ENCODE peak calls at places on chromosomes 4 and X, in six cellular contexts. V is activated CD4-positive, CD25-positive, alpha-beta regulatory T cell; C is midbrain; F is neural crest cell; O is lower leg skin; R is stimulated activated CD4-positive, alpha-beta T cell treated with anti-CD3 and anti-CD28 coated beads, TNF-alpha, amount 100 ng/mL, for 24 hours. Z is an unnamed sample.

GRCh38 chr4:53777244-53777984 is 186.1 kb upstream of the LNX1 start:
- DNase-seq in F (no peak), V (no peak), O (no peak), C (no peak), R (no peak), Z (no peak)

GRCh38 chr4:67236793-67237192 is 308.5 kb downstream of the CENPC start:
- DNase-seq in O (no peak), F (no peak), C (no peak), V (no peak), R (no peak), Z (peak)

GRCh38 chr4:41141910-41142309 is 72.4 kb downstream of the APBB2 start:
- DNase-seq in F (no peak), R (no peak), C (no peak), V (no peak), O (no peak), Z (no peak)

GRCh38 chr4:53676402-53676871 is 85.2 kb upstream of the LNX1 start:
- DNase-seq in F (no peak), V (no peak), C (no peak), O (no peak), R (no peak), Z (no peak)

GRCh38 chr4:94483895-94484294 is 32.2 kb downstream of the PDLIM5 start:
- DNase-seq in R (no peak), F (no peak), O (no peak), C (no peak), V (no peak), Z (no peak)

GRCh38 chrX:54496517-54496852 is 451 bp upstream of the FGD1 start:
- DNase-seq in R (no peak), V (no peak), O (no peak), C (no peak), F (no peak), Z (no peak)

GRCh38 chrX:28843817-28844216 is 256.6 kb downstream of the IL1RAPL1 start:
- DNase-seq in F (no peak), O (no peak), C (no peak), R (no peak), V (no peak), Z (no peak)

GRCh38 chrX:147738260-147738659 is 173.5 kb upstream of the FMR1 start:
- DNase-seq in F (no peak), C (no peak), O (no peak), V (no peak), R (peak), Z (no peak)

GRCh38 chr4:184836613-184837012 is 10.8 kb upstream of the ACSL1 start:
- DNase-seq in R (no peak), V (no peak), F (no peak), C (no peak), O (peak), Z (no peak)

GRCh38 chrX:1222511-1223252 is 10.2 kb upstream of the CRLF2 start:
- DNase-seq in V (no peak), R (no peak), C (no peak), F (no peak), O (peak), Z (no peak)

GRCh38 chr4:74471228-74471627 is 26.3 kb downstream of the AREG start:
- DNase-seq in F (no peak), O (no peak), R (no peak), V (no peak), C (no peak), Z (no peak)

GRCh38 chr4:133775881-133776280 is 425.7 kb downstream of the PABPC4L start:
- DNase-seq in F (no peak), C (no peak), R (no peak), O (no peak), V (no peak), Z (no peak)

Z was measured in HEK293T.